ENCODE peak calls at places on chromosomes 4 and X, in five cellular contexts. B is CD8-positive, alpha-beta T cell; X is MM.1S; J is aorta; Z is cardiac muscle cell. T is an unnamed sample.

GRCh38 chrX:40012039-40012799 is 85.5 kb downstream of the BCOR start:
- DNase-seq in B (no peak), X (no peak), J (peak), Z (peak), T (peak)

GRCh38 chr4:54585321-54586000 is 72.3 kb upstream of the KIT start:
- DNase-seq in B (no peak), X (no peak), J (no peak), Z (peak), T (no peak)

GRCh38 chrX:138710311-138710791 is 1.2 kb downstream of the FGF13 start:
- DNase-seq in B (no peak), X (no peak), J (no peak), Z (no peak), T (no peak)

GRCh38 chr4:93018243-93018642 is 714.5 kb downstream of the GRID2 start:
- DNase-seq in B (no peak), X (no peak), J (no peak), Z (no peak), T (no peak)

GRCh38 chrX:154516655-154517100 is 646 bp upstream of the FAM3A start:
- DNase-seq in B (no peak), X (no peak), J (no peak), Z (peak), T (no peak)

GRCh38 chr4:173169428-173170209 is 1.0 kb downstream of the GALNT7 start:
- DNase-seq in B (peak), X (peak), J (peak), Z (peak), T (peak)

GRCh38 chr4:11376146-11376545 is 52.5 kb downstream of the HS3ST1 start:
- DNase-seq in B (no peak), X (no peak), J (no peak), Z (no peak), T (no peak)

GRCh38 chrX:9897761-9898161 is 69.4 kb upstream of the CLDN34 start:
- DNase-seq in B (no peak), X (no peak), J (no peak), Z (peak), T (no peak)

GRCh38 chr4:111961806-111962205 is 183.4 kb upstream of the FAM241A start:
- DNase-seq in B (no peak), X (no peak), J (no peak), Z (no peak), T (no peak)

GRCh38 chr4:133802741-133803140 is 398.8 kb downstream of the PABPC4L start:
- DNase-seq in B (no peak), X (no peak), J (no peak), Z (peak), T (no peak)

GRCh38 chr4:36280555-36280954 is 861 bp upstream of the DTHD1 start:
- DNase-seq in B (no peak), X (no peak), J (no peak), Z (no peak), T (no peak)

GRCh38 chr4:142615324-142615665 is 230.8 kb downstream of the INPP4B start:
- DNase-seq in B (no peak), X (no peak), J (no peak), Z (peak), T (no peak)

GRCh38 chr4:48129307-48130014 is 4.6 kb downstream of the TXK start:
- DNase-seq in B (peak), X (no peak), J (no peak), Z (peak), T (no peak)

GRCh38 chr4:14180983-14181601 is 553.6 kb upstream of the BOD1L1 start:
- DNase-seq in B (no peak), X (no peak), J (no peak), Z (peak), T (no peak)

GRCh38 chr4:112109455-112110425 is 35.5 kb upstream of the FAM241A start:
- DNase-seq in B (no peak), X (peak), J (no peak), Z (peak), T (no peak)

GRCh38 chrX:68808686-68809357 is 20.0 kb upstream of the EFNB1 start:
- DNase-seq in B (no peak), X (no peak), J (no peak), Z (peak), T (no peak)

GRCh38 chr4:48594185-48594584 is 104.1 kb downstream of the ZAR1 start:
- DNase-seq in B (no peak), X (no peak), J (no peak), Z (peak), T (no peak)

GRCh38 chrX:9807355-9808182 is 21.3 kb downstream of the SHROOM2 start:
- DNase-seq in B (no peak), X (no peak), J (no peak), Z (no peak), T (no peak)

GRCh38 chr4:76251448-76252270 is at the start of gene FAM47E:
- DNase-seq in B (peak), X (peak), J (peak), Z (peak), T (peak)

GRCh38 chr4:100086766-100087431 is 103.4 kb downstream of the DDIT4L start:
- DNase-seq in B (no peak), X (no peak), J (no peak), Z (no peak), T (no peak)

GRCh38 chr4:100082852-100083251 is 107.4 kb downstream of the DDIT4L start:
- DNase-seq in B (no peak), X (no peak), J (no peak), Z (no peak), T (no peak)

GRCh38 chr4:100084892-100085291 is 105.4 kb downstream of the DDIT4L start:
- DNase-seq in B (no peak), X (no peak), J (no peak), Z (no peak), T (no peak)

GRCh38 chr4:100083289-100083688 is 107.0 kb downstream of the DDIT4L start:
- DNase-seq in B (no peak), X (no peak), J (no peak), Z (no peak), T (no peak)

DNA sequence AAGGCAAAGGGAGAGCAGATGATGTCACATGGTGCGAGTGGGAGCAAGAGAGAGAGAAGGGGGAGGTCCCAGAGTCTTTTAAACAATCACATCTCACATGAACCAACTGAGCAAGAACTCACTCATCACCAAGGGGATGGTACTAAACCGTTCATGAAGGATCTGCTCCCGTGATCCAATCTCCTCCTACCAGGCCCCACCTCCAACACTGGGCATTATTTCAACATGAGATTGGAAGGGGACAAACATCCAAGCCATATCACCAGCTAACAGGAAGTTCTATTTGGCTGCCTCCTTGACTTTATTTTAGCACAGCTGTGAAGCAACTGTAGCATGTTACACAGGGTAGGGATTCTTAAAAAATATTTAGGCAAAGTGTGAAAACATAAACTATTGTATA is 102.5 kb downstream of the DDIT4L start:
- DNase-seq in B (no peak), X (no peak), J (no peak), Z (peak), T (peak)
- H3K4me3 ChIP-seq in B (no peak), X (no peak), J (no peak), Z (no peak), T (no peak)

GRCh38 chrX:19650996-19651395 is 135.7 kb upstream of the MAP3K15 start:
- DNase-seq in B (no peak), X (no peak), J (no peak), Z (no peak), T (no peak)
- H3K27ac ChIP-seq in B (no peak), X (no peak), J (no peak), Z (no peak), T (no peak)

GRCh38 chr4:139606600-139607301 is 50.7 kb upstream of the SETD7 start:
- DNase-seq in B (no peak), X (peak), J (no peak), Z (peak), T (no peak)
- H3K4me3 ChIP-seq in B (peak), X (peak), J (no peak), Z (no peak), T (peak)

DNA sequence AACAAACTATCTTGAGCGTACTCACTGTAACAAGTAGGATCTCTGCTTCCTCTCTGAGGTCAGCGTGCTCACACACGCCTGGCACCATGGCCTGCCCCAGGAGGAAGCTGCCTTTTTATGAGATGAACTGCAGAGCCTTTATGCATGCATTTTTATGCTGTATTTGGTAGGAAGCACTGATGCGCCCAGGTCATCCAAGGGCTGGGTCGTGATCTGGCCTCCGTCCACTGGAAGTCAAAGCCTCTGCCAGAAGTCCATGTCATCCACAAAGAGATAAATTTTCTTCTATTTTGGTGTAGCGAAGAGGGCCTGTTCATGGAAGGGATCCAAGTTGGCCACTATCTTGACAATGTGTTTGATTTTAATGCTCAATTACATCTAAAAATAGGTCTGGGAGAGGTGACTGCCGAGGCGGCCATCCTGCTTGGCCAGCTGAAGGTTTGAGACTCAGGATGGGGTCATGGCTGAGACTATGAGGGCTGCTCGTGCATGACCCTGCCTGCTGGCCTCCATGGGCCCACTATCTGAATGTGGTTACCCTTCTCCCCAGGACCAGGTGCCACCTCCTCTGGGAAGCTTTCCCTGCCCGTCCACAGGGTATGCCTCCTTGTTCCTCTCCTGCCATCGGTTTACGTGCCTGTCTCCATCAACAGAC is 50.3 kb downstream of the HTRA3 start:
- DNase-seq in B (peak), X (no peak), J (peak), Z (no peak), T (no peak)
- H3K27ac ChIP-seq in B (no peak), X (no peak), J (no peak), Z (peak), T (no peak)

GRCh38 chrX:134236690-134237362 is at the start of gene CCDC160:
- DNase-seq in B (no peak), X (peak), J (peak), Z (peak), T (no peak)

GRCh38 chrX:134237363-134237702 is 351 bp downstream of the CCDC160 start:
- DNase-seq in B (no peak), X (no peak), J (no peak), Z (no peak), T (no peak)

GRCh38 chrX:134239016-134239415 is 2.0 kb downstream of the CCDC160 start:
- DNase-seq in B (no peak), X (no peak), J (no peak), Z (no peak), T (no peak)

GRCh38 chrX:134241960-134242619 is 5.1 kb downstream of the CCDC160 start:
- DNase-seq in B (no peak), X (no peak), J (no peak), Z (no peak), T (no peak)

GRCh38 chrX:134240209-134240608 is 3.2 kb downstream of the CCDC160 start:
- DNase-seq in B (no peak), X (no peak), J (no peak), Z (no peak), T (no peak)
- H3K4me3 ChIP-seq in B (no peak), X (no peak), J (no peak), Z (no peak), T (no peak)

GRCh38 chrX:1292581-1293310 is 24.1 kb downstream of the CSF2RA start:
- DNase-seq in B (no peak), X (no peak), J (no peak), Z (no peak), T (no peak)
- H3K27ac ChIP-seq in B (no peak), X (no peak), J (no peak), Z (peak), T (no peak)

GRCh38 chr4:5191831-5192230 is 140.6 kb downstream of the STK32B start:
- DNase-seq in B (no peak), X (no peak), J (no peak), Z (no peak), T (no peak)

GRCh38 chr4:5192271-5192670 is 141.0 kb downstream of the STK32B start:
- DNase-seq in B (no peak), X (no peak), J (no peak), Z (no peak), T (no peak)

GRCh38 chr4:5198586-5198985 is 147.3 kb downstream of the STK32B start:
- DNase-seq in B (no peak), X (no peak), J (no peak), Z (no peak), T (no peak)

GRCh38 chr4:5192678-5193077 is 141.4 kb downstream of the STK32B start:
- DNase-seq in B (no peak), X (no peak), J (no peak), Z (no peak), T (no peak)
- H3K4me3 ChIP-seq in B (no peak), X (no peak), J (no peak), Z (no peak), T (no peak)

DNA sequence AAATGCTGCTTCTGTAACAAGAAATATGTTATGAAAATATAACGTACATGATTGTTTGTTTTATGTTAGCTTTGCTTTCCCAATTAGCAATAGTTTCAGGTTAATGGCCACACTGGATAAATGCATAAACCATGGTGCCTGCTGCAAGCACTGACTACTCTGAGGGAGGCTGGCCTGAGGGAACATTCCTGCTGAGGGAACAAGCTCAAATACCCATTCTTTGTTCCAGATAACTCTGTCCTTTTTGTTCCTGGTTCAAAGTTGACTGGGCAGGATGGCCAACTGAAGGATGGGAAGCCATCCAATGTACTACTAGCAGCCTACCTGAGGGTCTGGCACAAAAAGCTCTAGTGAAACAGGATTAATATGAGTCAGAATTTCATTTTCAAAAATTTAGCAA is 37.5 kb downstream of the NUP62CL start:
- DNase-seq in B (no peak), X (no peak), J (no peak), Z (no peak), T (no peak)
- H3K27ac ChIP-seq in B (no peak), X (no peak), J (no peak), Z (no peak), T (no peak)

GRCh38 chrX:78327370-78328048 is at the start of gene CYSLTR1:
- DNase-seq in B (no peak), X (peak), J (no peak), Z (no peak), T (no peak)
- H3K4me3 ChIP-seq in B (no peak), X (peak), J (peak), Z (no peak), T (peak)

DNA sequence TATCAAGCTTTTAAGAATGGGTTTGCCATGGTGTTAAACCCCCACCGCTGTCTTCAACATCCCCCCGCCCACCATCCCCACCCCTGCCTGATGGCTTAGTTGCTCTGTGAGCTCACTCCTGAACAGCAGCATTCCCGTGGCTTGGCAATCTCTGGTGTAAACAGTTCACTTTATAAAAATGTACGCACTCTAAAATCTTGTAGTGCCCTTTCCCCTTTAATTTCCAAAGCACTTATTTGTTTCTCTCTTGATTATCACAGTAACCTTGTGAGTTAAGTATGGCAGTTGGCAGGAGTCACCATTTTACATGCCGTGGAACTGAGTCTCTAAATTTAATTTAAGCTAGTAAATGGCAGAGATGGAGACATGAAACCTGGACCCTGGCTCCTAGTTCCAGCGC is 123.0 kb downstream of the AFF1 start:
- DNase-seq in B (no peak), X (no peak), J (no peak), Z (peak), T (no peak)
- H3K27ac ChIP-seq in B (no peak), X (no peak), J (peak), Z (no peak), T (peak)

T was measured in tibial artery.